ENCODE peak calls at places on chromosome 3, in four cellular contexts. S is fibroblast of lung, U is hepatocyte, E is SK-N-SH. Y is an unnamed sample.

GRCh38 chr3:42451546-42452230 is 41.3 kb upstream of the LYZL4 start:
- DNase-seq in S (no peak), U (no peak), E (no peak), Y (no peak)

GRCh38 chr3:23611737-23612295 is 193.9 kb upstream of the UBE2E1 start:
- DNase-seq in S (peak; percentile 70), U (peak; percentile 40), E (no peak), Y (peak; percentile 76)

GRCh38 chr3:81443948-81444347 is 317.5 kb downstream of the GBE1 start:
- DNase-seq in S (no peak), U (no peak), E (no peak), Y (peak; percentile 77)

GRCh38 chr3:178001670-178002101 is 534.5 kb upstream of the KCNMB2 start:
- DNase-seq in S (no peak), U (no peak), E (no peak), Y (no peak)

GRCh38 chr3:113867506-113867905 is 28.9 kb downstream of the GRAMD1C start:
- DNase-seq in S (no peak), U (no peak), E (no peak), Y (peak; percentile 61)

GRCh38 chr3:151327571-151328198 is 1.7 kb downstream of the P2RY13 start:
- DNase-seq in S (peak; percentile 54), U (no peak), E (peak; percentile 7), Y (no peak)

GRCh38 chr3:149701206-149701976 is 43.6 kb upstream of the WWTR1 start:
- DNase-seq in S (no peak), U (no peak), E (no peak), Y (no peak)

GRCh38 chr3:13394363-13394762 is 25.8 kb downstream of the NUP210 start:
- DNase-seq in S (no peak), U (no peak), E (no peak), Y (no peak)

GRCh38 chr3:134709563-134710312 is 58.9 kb upstream of the KY start:
- DNase-seq in S (no peak), U (no peak), E (no peak), Y (peak; percentile 41)

GRCh38 chr3:194092770-194093336 is 43.1 kb upstream of the HES1 start:
- DNase-seq in S (no peak), U (no peak), E (no peak), Y (no peak)

GRCh38 chr3:12869025-12869695 is 27.8 kb upstream of the RPL32 start:
- DNase-seq in S (no peak), U (peak; percentile 76), E (peak; percentile 81), Y (no peak)

GRCh38 chr3:24498391-24498790 is 3.7 kb upstream of the THRB start:
- DNase-seq in S (no peak), U (no peak), E (no peak), Y (no peak)

GRCh38 chr3:46970391-46971091 is 6.0 kb downstream of the CCDC12 start:
- DNase-seq in S (no peak), U (peak; percentile 46), E (no peak), Y (no peak)
- H4K20me1 ChIP-seq in S (peaks cover 4% of the 10 kb centered on the region), U (peaks cover 74% of the 10 kb centered on the region), E (peaks cover 98% of the 10 kb centered on the region), Y (peaks cover 92% of the 10 kb centered on the region)

DNA sequence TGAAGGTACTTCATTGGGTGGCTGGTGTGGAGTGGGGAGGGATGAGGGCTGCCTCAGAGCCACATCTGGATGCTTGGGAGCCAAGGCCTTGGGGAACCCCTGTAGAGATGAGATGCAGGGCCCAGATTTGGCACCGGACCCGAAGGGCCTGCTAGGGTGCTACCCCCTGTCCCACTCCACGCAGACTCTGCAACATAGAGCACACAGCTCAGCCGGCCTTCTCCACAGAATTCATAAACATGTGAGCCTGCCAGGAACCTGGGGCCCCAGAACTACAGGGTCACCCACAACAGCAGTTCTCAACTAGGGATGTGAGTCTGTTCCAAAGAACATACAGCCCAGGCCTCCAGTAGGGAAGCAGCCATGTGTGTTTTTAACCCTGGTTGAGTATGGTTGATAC is 62.8 kb downstream of the LRIG1 start:
- DNase-seq in S (no peak), U (no peak), E (no peak), Y (no peak)
- H4K20me1 ChIP-seq in S (no peaks in the 10 kb centered on the region), U (no peaks in the 10 kb centered on the region), E (no peaks in the 10 kb centered on the region), Y (no peaks in the 10 kb centered on the region)

GRCh38 chr3:196653127-196653795 is 13.8 kb downstream of the NRROS start:
- DNase-seq in S (no peak), U (no peak), E (no peak), Y (no peak)
- H4K20me1 ChIP-seq in S (no peaks in the 10 kb centered on the region), U (no peaks in the 10 kb centered on the region), E (no peaks in the 10 kb centered on the region), Y (peaks cover 3% of the 10 kb centered on the region)

GRCh38 chr3:164393171-164393570 is 685.1 kb downstream of the SI start:
- DNase-seq in S (no peak), U (no peak), E (no peak), Y (no peak)
- H4K20me1 ChIP-seq in S (no peaks in the 10 kb centered on the region), U (no peaks in the 10 kb centered on the region), E (no peaks in the 10 kb centered on the region), Y (no peaks in the 10 kb centered on the region)

DNA sequence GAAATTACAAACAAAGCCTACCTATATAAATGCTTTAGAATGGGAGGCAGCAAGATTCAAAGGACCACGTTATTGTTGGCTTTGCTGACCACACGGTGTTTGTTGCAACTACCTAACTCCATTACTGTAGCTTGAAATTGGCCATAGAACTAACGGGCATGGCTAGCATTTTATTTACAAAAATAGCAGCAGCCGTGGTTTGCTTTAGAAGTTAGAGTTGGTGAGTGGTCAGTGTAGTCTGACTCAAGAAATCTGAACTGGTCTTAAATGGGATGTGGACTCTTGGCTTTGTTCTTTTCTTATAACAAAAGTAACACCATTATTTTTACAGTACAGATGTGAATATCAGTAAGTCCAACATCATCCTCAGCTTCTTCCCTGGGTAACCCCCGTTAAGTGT is 10.6 kb downstream of the ATP1B3 start:
- DNase-seq in S (no peak), U (no peak), E (no peak), Y (no peak)
- H4K20me1 ChIP-seq in S (no peaks in the 10 kb centered on the region), U (peaks cover 6% of the 10 kb centered on the region), E (no peaks in the 10 kb centered on the region), Y (peaks cover 66% of the 10 kb centered on the region)

Y was measured in astrocyte.